ENCODE peak calls at places on chromosomes 13 and 19, in seven cellular contexts. E is stimulated activated naive CD4-positive, alpha-beta T cell treated with Interleukin-2 at 50 U/mL for 16 hours; P is activated CD8-positive, alpha-beta memory T cell treated with anti-CD3 and anti-CD28 coated beads for 48 hours; M is HEK293T; Q is H4; S is AG10803; X is stimulated activated CD4-positive, alpha-beta T cell treated with anti-CD3 and anti-CD28 coated beads, Interleukin-15, amount 100 ng/mL, for 1 hour. V is an unnamed sample.

GRCh38 chr19:8510589-8511115 is 3.3 kb downstream of the ZNF414 start:
- DNase-seq in Q (no peak), S (no peak), M (no peak), X (no peak), P (no peak), E (no peak), V (no peak)

GRCh38 chr13:81395368-81395767 is 1054.4 kb upstream of the SPRY2 start:
- DNase-seq in P (no peak), X (no peak), E (no peak), S (no peak), Q (peak), M (peak), V (no peak)

GRCh38 chr13:62060570-62060969 is 644.9 kb upstream of the PCDH20 start:
- DNase-seq in S (no peak), X (no peak), P (no peak), E (no peak), Q (no peak), M (no peak), V (no peak)

GRCh38 chr13:60944863-60945262 is 470.8 kb downstream of the PCDH20 start:
- DNase-seq in P (no peak), X (no peak), M (no peak), E (no peak), S (no peak), Q (no peak), V (no peak)

GRCh38 chr19:12983561-12984142 is 11.6 kb upstream of the NFIX start:
- DNase-seq in E (peak), Q (peak), M (peak), S (peak), X (peak), P (peak), V (peak)

GRCh38 chr13:110415669-110416068 is 108.6 kb downstream of the COL4A2 start:
- DNase-seq in P (no peak), S (no peak), Q (peak), M (no peak), X (no peak), E (no peak), V (peak)

GRCh38 chr19:19482785-19483625 is 32.3 kb downstream of the TSSK6 start:
- DNase-seq in Q (no peak), X (no peak), M (no peak), P (no peak), S (no peak), E (no peak), V (no peak)

GRCh38 chr13:112720251-112720650 is 30.4 kb downstream of the ATP11A start:
- DNase-seq in X (no peak), Q (no peak), S (no peak), P (no peak), E (no peak), M (no peak), V (no peak)

GRCh38 chr19:16828990-16829821 is at the start of gene SIN3B:
- DNase-seq in S (peak), Q (peak), P (peak), E (peak), M (peak), X (peak), V (peak)

GRCh38 chr19:1411255-1412191 is 4.1 kb downstream of the DAZAP1 start:
- DNase-seq in X (no peak), P (no peak), E (no peak), Q (no peak), S (peak), M (no peak), V (no peak)

GRCh38 chr13:48838193-48839000 is 137.3 kb upstream of the FNDC3A start:
- DNase-seq in Q (peak), X (no peak), P (no peak), S (peak), E (no peak), M (no peak), V (no peak)

GRCh38 chr13:43730642-43731041 is 56.1 kb downstream of the ENOX1 start:
- DNase-seq in X (no peak), P (no peak), S (peak), E (no peak), Q (no peak), M (no peak), V (no peak)

GRCh38 chr19:14472202-14472961 is 2.8 kb downstream of the PTGER1 start:
- DNase-seq in S (peak), E (peak), P (peak), X (peak), M (peak), Q (no peak), V (peak)

GRCh38 chr13:74434782-74435181 is 300.6 kb upstream of the KLF12 start:
- DNase-seq in M (no peak), S (no peak), E (no peak), P (no peak), X (no peak), Q (no peak), V (no peak)

GRCh38 chr19:15251010-15251748 is 18.9 kb upstream of the EPHX3 start:
- DNase-seq in X (no peak), M (no peak), Q (peak), S (peak), E (no peak), P (no peak), V (no peak)

GRCh38 chr19:10007811-10008211 is 2.5 kb downstream of the COL5A3 start:
- DNase-seq in Q (no peak), E (no peak), P (no peak), S (peak), X (no peak), M (no peak), V (no peak)

GRCh38 chr19:589693-590395 is at the start of gene HCN2:
- DNase-seq in P (no peak), S (no peak), Q (no peak), M (peak), E (no peak), X (no peak), V (no peak)

GRCh38 chr13:52738719-52739467 is 727 bp downstream of the CNMD start:
- DNase-seq in M (no peak), X (peak), Q (no peak), P (peak), E (no peak), S (no peak), V (no peak)

GRCh38 chr19:4380254-4380727 is 20.1 kb downstream of the SH3GL1 start:
- DNase-seq in S (peak), X (peak), Q (no peak), M (no peak), E (peak), P (no peak), V (no peak)

GRCh38 chr19:48510421-48511268 is 990 bp downstream of the LMTK3 start:
- DNase-seq in M (peak), E (peak), X (peak), S (no peak), Q (peak), P (peak), V (no peak)

GRCh38 chr19:3451451-3451866 is 28.9 kb downstream of the SMIM24 start:
- DNase-seq in S (no peak), P (no peak), M (no peak), E (no peak), Q (no peak), X (no peak), V (no peak)

GRCh38 chr19:40778865-40779284 is 828 bp downstream of the RAB4B start:
- DNase-seq in Q (no peak), M (no peak), P (no peak), S (no peak), E (no peak), X (no peak), V (peak)

GRCh38 chr19:53553865-53554791 is 16.2 kb downstream of the ZNF331 start:
- DNase-seq in S (peak), E (peak), Q (peak), X (peak), M (no peak), P (peak), V (no peak)

GRCh38 chr13:51557875-51558604 is 26.2 kb upstream of the WDFY2 start:
- DNase-seq in X (no peak), S (peak), M (no peak), P (no peak), E (no peak), Q (no peak), V (no peak)

GRCh38 chr13:99417151-99417820 is 84.0 kb upstream of the TM9SF2 start:
- DNase-seq in P (no peak), M (no peak), E (no peak), X (no peak), Q (no peak), S (no peak), V (no peak)

GRCh38 chr19:8310342-8311055 is 2.3 kb upstream of the CD320 start:
- DNase-seq in S (no peak), P (no peak), E (no peak), Q (no peak), X (no peak), M (no peak), V (no peak)

V was measured in SW480.